ENCODE peak calls at places on chromosomes 4 and X, in ten cellular contexts. One of them, this sample, is unnamed.

GRCh38 chr4:39686997-39687396 is 10.9 kb upstream of the UBE2K start:
- DNase-seq in kidney epithelial cell: no peak
- DNase-seq in right lobe of liver: no peak
- DNase-seq in HFF-Myc: no peak
- DNase-seq in fibroblast of pulmonary artery: no peak
- DNase-seq in tibial nerve: no peak
- DNase-seq in GM13977: no peak
- DNase-seq in transverse colon: no peak
- DNase-seq in stomach: no peak
- DNase-seq in adrenal gland: no peak
- DNase-seq in this sample: no peak

GRCh38 chr4:149344436-149344835 is 471.2 kb downstream of the IQCM start:
- DNase-seq in transverse colon: no peak
- DNase-seq in tibial nerve: no peak
- DNase-seq in stomach: no peak
- DNase-seq in right lobe of liver: no peak
- DNase-seq in adrenal gland: no peak
- DNase-seq in HFF-Myc: no peak
- DNase-seq in GM13977: no peak
- DNase-seq in fibroblast of pulmonary artery: peak; percentile 88
- DNase-seq in kidney epithelial cell: peak; percentile 0
- DNase-seq in this sample: no peak

GRCh38 chrX:147537172-147537571 is 374.5 kb upstream of the FMR1 start:
- DNase-seq in fibroblast of pulmonary artery: no peak
- DNase-seq in GM13977: no peak
- DNase-seq in transverse colon: no peak
- DNase-seq in adrenal gland: peak; percentile 46
- DNase-seq in tibial nerve: no peak
- DNase-seq in stomach: no peak
- DNase-seq in right lobe of liver: no peak
- DNase-seq in HFF-Myc: no peak
- DNase-seq in kidney epithelial cell: no peak
- DNase-seq in this sample: no peak

GRCh38 chr4:48706741-48707140 is 73.3 kb downstream of the FRYL start:
- DNase-seq in GM13977: no peak
- DNase-seq in stomach: peak; percentile 35
- DNase-seq in adrenal gland: no peak
- DNase-seq in fibroblast of pulmonary artery: no peak
- DNase-seq in kidney epithelial cell: no peak
- DNase-seq in tibial nerve: no peak
- DNase-seq in transverse colon: no peak
- DNase-seq in HFF-Myc: no peak
- DNase-seq in right lobe of liver: no peak
- DNase-seq in this sample: no peak

GRCh38 chr4:64230709-64231310 is 178.4 kb downstream of the TECRL start:
- DNase-seq in fibroblast of pulmonary artery: peak; percentile 6
- DNase-seq in stomach: no peak
- DNase-seq in GM13977: no peak
- DNase-seq in adrenal gland: no peak
- DNase-seq in transverse colon: no peak
- DNase-seq in right lobe of liver: no peak
- DNase-seq in kidney epithelial cell: no peak
- DNase-seq in tibial nerve: no peak
- DNase-seq in HFF-Myc: no peak
- DNase-seq in this sample: no peak

GRCh38 chrX:69226459-69227158 is 61.4 kb upstream of the PJA1 start:
- DNase-seq in transverse colon: no peak
- DNase-seq in adrenal gland: no peak
- DNase-seq in right lobe of liver: no peak
- DNase-seq in HFF-Myc: no peak
- DNase-seq in kidney epithelial cell: no peak
- DNase-seq in tibial nerve: no peak
- DNase-seq in fibroblast of pulmonary artery: no peak
- DNase-seq in stomach: no peak
- DNase-seq in GM13977: no peak
- DNase-seq in this sample: no peak

GRCh38 chrX:78673256-78673655 is 14.1 kb upstream of the RTL3 start:
- DNase-seq in stomach: no peak
- DNase-seq in transverse colon: no peak
- DNase-seq in fibroblast of pulmonary artery: no peak
- DNase-seq in kidney epithelial cell: no peak
- DNase-seq in right lobe of liver: no peak
- DNase-seq in adrenal gland: no peak
- DNase-seq in GM13977: no peak
- DNase-seq in HFF-Myc: no peak
- DNase-seq in tibial nerve: no peak
- DNase-seq in this sample: no peak

GRCh38 chr4:6788123-6788522 is 5.6 kb downstream of the KIAA0232 start:
- DNase-seq in right lobe of liver: no peak
- DNase-seq in HFF-Myc: no peak
- DNase-seq in GM13977: no peak
- DNase-seq in transverse colon: no peak
- DNase-seq in tibial nerve: no peak
- DNase-seq in adrenal gland: no peak
- DNase-seq in stomach: no peak
- DNase-seq in kidney epithelial cell: no peak
- DNase-seq in fibroblast of pulmonary artery: no peak
- DNase-seq in this sample: no peak

GRCh38 chr4:136650541-136651277 is 881.6 kb downstream of the PCDH18 start:
- DNase-seq in tibial nerve: no peak
- DNase-seq in transverse colon: no peak
- DNase-seq in kidney epithelial cell: peak; percentile 78
- DNase-seq in fibroblast of pulmonary artery: peak; percentile 25
- DNase-seq in stomach: peak; percentile 49
- DNase-seq in adrenal gland: no peak
- DNase-seq in GM13977: no peak
- DNase-seq in right lobe of liver: no peak
- DNase-seq in HFF-Myc: no peak
- DNase-seq in this sample: no peak

GRCh38 chrX:53606456-53606855 is 80.1 kb downstream of the HUWE1 start:
- DNase-seq in transverse colon: no peak
- DNase-seq in HFF-Myc: no peak
- DNase-seq in right lobe of liver: no peak
- DNase-seq in kidney epithelial cell: no peak
- DNase-seq in stomach: no peak
- DNase-seq in fibroblast of pulmonary artery: no peak
- DNase-seq in tibial nerve: no peak
- DNase-seq in adrenal gland: no peak
- DNase-seq in GM13977: no peak
- DNase-seq in this sample: no peak

GRCh38 chr4:73661646-73662119 is 41.4 kb upstream of the RASSF6 start:
- DNase-seq in stomach: no peak
- DNase-seq in right lobe of liver: no peak
- DNase-seq in GM13977: no peak
- DNase-seq in adrenal gland: no peak
- DNase-seq in tibial nerve: no peak
- DNase-seq in kidney epithelial cell: peak; percentile 99
- DNase-seq in transverse colon: no peak
- DNase-seq in HFF-Myc: no peak
- DNase-seq in fibroblast of pulmonary artery: peak; percentile 98
- DNase-seq in this sample: peak; percentile 72

GRCh38 chrX:14095702-14096101 is 66.0 kb upstream of the GEMIN8 start:
- DNase-seq in adrenal gland: peak; percentile 26
- DNase-seq in tibial nerve: no peak
- DNase-seq in right lobe of liver: no peak
- DNase-seq in HFF-Myc: peak; percentile 32
- DNase-seq in stomach: peak; percentile 28
- DNase-seq in transverse colon: peak; percentile 9
- DNase-seq in GM13977: peak; percentile 34
- DNase-seq in fibroblast of pulmonary artery: peak; percentile 74
- DNase-seq in kidney epithelial cell: peak; percentile 7
- DNase-seq in this sample: peak; percentile 22

GRCh38 chr4:143241892-143242291 is 57.2 kb downstream of the USP38 start:
- DNase-seq in stomach: no peak
- DNase-seq in GM13977: no peak
- DNase-seq in HFF-Myc: no peak
- DNase-seq in tibial nerve: no peak
- DNase-seq in adrenal gland: no peak
- DNase-seq in right lobe of liver: no peak
- DNase-seq in transverse colon: no peak
- DNase-seq in kidney epithelial cell: no peak
- DNase-seq in fibroblast of pulmonary artery: peak; percentile 23
- DNase-seq in this sample: no peak

GRCh38 chr4:113905301-113905700 is 74.1 kb downstream of the ARSJ start:
- DNase-seq in transverse colon: no peak
- DNase-seq in fibroblast of pulmonary artery: no peak
- DNase-seq in HFF-Myc: no peak
- DNase-seq in adrenal gland: no peak
- DNase-seq in right lobe of liver: no peak
- DNase-seq in tibial nerve: no peak
- DNase-seq in kidney epithelial cell: no peak
- DNase-seq in stomach: no peak
- DNase-seq in GM13977: no peak
- DNase-seq in this sample: peak; percentile 20

GRCh38 chr4:113907559-113907958 is 71.9 kb downstream of the ARSJ start:
- DNase-seq in GM13977: no peak
- DNase-seq in kidney epithelial cell: no peak
- DNase-seq in transverse colon: no peak
- DNase-seq in HFF-Myc: no peak
- DNase-seq in tibial nerve: no peak
- DNase-seq in adrenal gland: no peak
- DNase-seq in right lobe of liver: no peak
- DNase-seq in fibroblast of pulmonary artery: no peak
- DNase-seq in stomach: no peak
- DNase-seq in this sample: no peak

GRCh38 chr4:113899260-113900177 is 79.9 kb downstream of the ARSJ start:
- DNase-seq in right lobe of liver: no peak
- DNase-seq in transverse colon: peak; percentile 9
- DNase-seq in kidney epithelial cell: no peak
- DNase-seq in GM13977: peak; percentile 18
- DNase-seq in tibial nerve: no peak
- DNase-seq in HFF-Myc: no peak
- DNase-seq in adrenal gland: no peak
- DNase-seq in stomach: no peak
- DNase-seq in fibroblast of pulmonary artery: no peak
- DNase-seq in this sample: no peak

GRCh38 chr4:113901994-113902787 is 77.3 kb downstream of the ARSJ start:
- DNase-seq in GM13977: no peak
- DNase-seq in tibial nerve: no peak
- DNase-seq in kidney epithelial cell: peak; percentile 23
- DNase-seq in right lobe of liver: peak; percentile 77
- DNase-seq in fibroblast of pulmonary artery: no peak
- DNase-seq in transverse colon: peak; percentile 73
- DNase-seq in adrenal gland: no peak
- DNase-seq in stomach: peak; percentile 86
- DNase-seq in HFF-Myc: no peak
- DNase-seq in this sample: no peak
- TF ChIP-seq CTCF in GM13977: peak; percentile 19
- TF ChIP-seq CTCF in tibial nerve: no peak
- TF ChIP-seq CTCF in kidney epithelial cell: peak; percentile 17
- TF ChIP-seq CTCF in right lobe of liver: peak; percentile 73
- TF ChIP-seq CTCF in fibroblast of pulmonary artery: no peak
- TF ChIP-seq CTCF in transverse colon: peak; percentile 54
- TF ChIP-seq CTCF in adrenal gland: no peak
- TF ChIP-seq CTCF in stomach: peak; percentile 82
- TF ChIP-seq CTCF in HFF-Myc: no peak
- TF ChIP-seq CTCF in this sample: no peak

GRCh38 chr4:148056879-148057278 is 325.0 kb downstream of the ARHGAP10 start:
- DNase-seq in stomach: peak; percentile 52
- DNase-seq in fibroblast of pulmonary artery: peak; percentile 61
- DNase-seq in right lobe of liver: peak; percentile 52
- DNase-seq in tibial nerve: no peak
- DNase-seq in kidney epithelial cell: no peak
- DNase-seq in adrenal gland: peak; percentile 59
- DNase-seq in GM13977: peak; percentile 61
- DNase-seq in transverse colon: peak; percentile 62
- DNase-seq in HFF-Myc: peak; percentile 19
- DNase-seq in this sample: no peak
- TF ChIP-seq CTCF in stomach: no peak
- TF ChIP-seq CTCF in fibroblast of pulmonary artery: no peak
- TF ChIP-seq CTCF in right lobe of liver: peak; percentile 28
- TF ChIP-seq CTCF in tibial nerve: no peak
- TF ChIP-seq CTCF in kidney epithelial cell: no peak
- TF ChIP-seq CTCF in adrenal gland: no peak
- TF ChIP-seq CTCF in GM13977: peak; percentile 62
- TF ChIP-seq CTCF in transverse colon: no peak
- TF ChIP-seq CTCF in HFF-Myc: no peak
- TF ChIP-seq CTCF in this sample: no peak

DNA sequence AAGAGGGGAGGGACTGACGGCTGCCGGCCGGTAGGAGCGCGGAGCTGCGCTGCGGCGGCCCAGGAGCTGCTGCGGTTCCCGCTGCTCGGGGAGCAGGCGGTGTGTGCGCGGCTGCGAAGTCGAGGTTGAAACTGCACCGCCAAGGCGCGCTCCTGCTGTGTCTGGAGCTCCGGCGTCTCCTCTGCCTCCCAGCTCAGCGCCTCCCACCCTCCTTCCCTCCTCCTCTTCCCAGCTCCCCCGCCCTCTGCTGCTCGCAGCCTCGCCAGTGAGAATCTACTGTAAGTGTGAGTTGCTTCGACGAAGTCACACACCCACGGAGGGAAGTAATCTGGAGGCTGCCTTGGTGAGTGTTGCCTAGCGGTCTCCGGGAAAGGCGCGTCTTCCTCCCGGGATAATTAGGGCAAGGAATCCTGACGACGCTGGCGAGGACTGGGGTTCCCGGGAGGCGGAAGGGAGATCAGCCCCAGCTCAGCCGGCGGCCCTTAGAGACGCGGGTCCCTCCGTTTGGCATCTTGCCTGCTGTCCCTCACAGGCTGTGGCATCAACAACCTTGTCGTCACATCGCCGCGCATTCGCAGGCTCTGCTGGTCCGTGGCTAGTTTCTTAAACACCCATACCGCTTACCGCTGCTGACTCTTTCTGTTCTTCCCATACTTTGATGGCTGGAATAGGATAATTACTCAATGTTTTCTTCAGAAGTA is at the start of gene EPHA5:
- DNase-seq in kidney epithelial cell: peak; percentile 48
- DNase-seq in GM13977: peak; percentile 17
- DNase-seq in HFF-Myc: no peak
- DNase-seq in tibial nerve: peak; percentile 39
- DNase-seq in right lobe of liver: peak; percentile 28
- DNase-seq in fibroblast of pulmonary artery: peak; percentile 91
- DNase-seq in adrenal gland: peak; percentile 39
- DNase-seq in stomach: peak; percentile 66
- DNase-seq in transverse colon: no peak
- DNase-seq in this sample: peak; percentile 0
- TF ChIP-seq CTCF in kidney epithelial cell: no peak
- TF ChIP-seq CTCF in GM13977: no peak
- TF ChIP-seq CTCF in HFF-Myc: no peak
- TF ChIP-seq CTCF in tibial nerve: no peak
- TF ChIP-seq CTCF in right lobe of liver: no peak
- TF ChIP-seq CTCF in fibroblast of pulmonary artery: peak; percentile 12
- TF ChIP-seq CTCF in adrenal gland: no peak
- TF ChIP-seq CTCF in stomach: no peak
- TF ChIP-seq CTCF in transverse colon: no peak
- TF ChIP-seq CTCF in this sample: no peak

GRCh38 chr4:187887886-187888285 is 107.7 kb upstream of the ZFP42 start:
- DNase-seq in transverse colon: no peak
- DNase-seq in stomach: no peak
- DNase-seq in adrenal gland: no peak
- DNase-seq in kidney epithelial cell: no peak
- DNase-seq in right lobe of liver: no peak
- DNase-seq in GM13977: no peak
- DNase-seq in tibial nerve: no peak
- DNase-seq in fibroblast of pulmonary artery: no peak
- DNase-seq in HFF-Myc: no peak
- DNase-seq in this sample: no peak

GRCh38 chr4:187883049-187883448 is 112.5 kb upstream of the ZFP42 start:
- DNase-seq in tibial nerve: no peak
- DNase-seq in GM13977: no peak
- DNase-seq in stomach: no peak
- DNase-seq in kidney epithelial cell: no peak
- DNase-seq in transverse colon: no peak
- DNase-seq in HFF-Myc: no peak
- DNase-seq in adrenal gland: no peak
- DNase-seq in fibroblast of pulmonary artery: no peak
- DNase-seq in right lobe of liver: no peak
- DNase-seq in this sample: no peak

GRCh38 chr4:187883836-187884235 is 111.7 kb upstream of the ZFP42 start:
- DNase-seq in tibial nerve: no peak
- DNase-seq in stomach: no peak
- DNase-seq in adrenal gland: no peak
- DNase-seq in transverse colon: no peak
- DNase-seq in right lobe of liver: no peak
- DNase-seq in kidney epithelial cell: no peak
- DNase-seq in GM13977: no peak
- DNase-seq in HFF-Myc: no peak
- DNase-seq in fibroblast of pulmonary artery: no peak
- DNase-seq in this sample: no peak
- TF ChIP-seq CTCF in tibial nerve: no peak
- TF ChIP-seq CTCF in stomach: no peak
- TF ChIP-seq CTCF in adrenal gland: no peak
- TF ChIP-seq CTCF in transverse colon: no peak
- TF ChIP-seq CTCF in right lobe of liver: no peak
- TF ChIP-seq CTCF in kidney epithelial cell: no peak
- TF ChIP-seq CTCF in GM13977: no peak
- TF ChIP-seq CTCF in HFF-Myc: no peak
- TF ChIP-seq CTCF in fibroblast of pulmonary artery: no peak
- TF ChIP-seq CTCF in this sample: no peak

This sample was measured in AG09319.